ENCODE peak calls at places on chromosomes 13 and 19, in five cellular contexts. Y is fibroblast of pulmonary artery, J is HL-60, Z is cardiac fibroblast, I is foreskin keratinocyte. P is an unnamed sample.

GRCh38 chr19:13152356-13152853 is 2.2 kb downstream of the IER2 start:
- DNase-seq in Y (no peak), Z (no peak), I (no peak), J (no peak), P (no peak)

GRCh38 chr19:30743702-30744101 is 371.5 kb downstream of the ZNF536 start:
- DNase-seq in J (no peak), Y (no peak), I (no peak), Z (no peak), P (no peak)

GRCh38 chr13:45255253-45255987 is 54.6 kb upstream of the KCTD4 start:
- DNase-seq in Z (no peak), J (no peak), I (no peak), Y (no peak), P (no peak)

GRCh38 chr19:7444042-7444441 is 44.8 kb downstream of the PEX11G start:
- DNase-seq in Y (no peak), J (no peak), I (no peak), Z (no peak), P (no peak)

GRCh38 chr13:48400820-48401219 is 12.1 kb downstream of the LPAR6 start:
- DNase-seq in I (peak; percentile 95), Y (peak; percentile 74), Z (peak; percentile 81), J (no peak), P (peak; percentile 36)

GRCh38 chr19:12792048-12792852 is 964 bp downstream of the JUNB start:
- DNase-seq in I (peak; percentile 39), Y (peak; percentile 60), Z (peak; percentile 66), J (no peak), P (peak; percentile 88)

GRCh38 chr19:13692096-13692495 is 72.2 kb upstream of the MRI1 start:
- DNase-seq in Z (peak; percentile 21), I (peak; percentile 77), Y (peak; percentile 16), J (no peak), P (no peak)

GRCh38 chr19:41694831-41695635 is 7.0 kb upstream of the CEACAM7 start:
- DNase-seq in J (no peak), I (no peak), Z (no peak), Y (no peak), P (no peak)

GRCh38 chr19:45630463-45630862 is 8.7 kb downstream of the EML2 start:
- DNase-seq in Z (peak; percentile 86), Y (peak; percentile 93), I (peak; percentile 99), J (no peak), P (peak; percentile 72)

GRCh38 chr13:24495151-24495729 is 17.3 kb downstream of the PARP4 start:
- DNase-seq in Y (no peak), Z (no peak), I (peak; percentile 25), J (no peak), P (no peak)

GRCh38 chr13:112943309-112944125 is 25.5 kb upstream of the MCF2L start:
- DNase-seq in J (peak; percentile 6), Y (peak; percentile 10), Z (peak; percentile 20), I (peak; percentile 2), P (peak; percentile 56)

GRCh38 chr13:72864142-72865035 is 82.5 kb downstream of the PIBF1 start:
- DNase-seq in Z (peak; percentile 5), Y (no peak), J (no peak), I (no peak), P (no peak)

GRCh38 chr13:76361868-76362267 is 524.3 kb downstream of the KCTD12 start:
- DNase-seq in J (no peak), I (no peak), Y (no peak), Z (no peak), P (no peak)

GRCh38 chr19:45676851-45677263 is 8.8 kb downstream of the GIPR start:
- DNase-seq in Y (no peak), Z (no peak), J (no peak), I (no peak), P (no peak)

GRCh38 chr19:40279761-40280607 is 5.2 kb downstream of the AKT2 start:
- DNase-seq in Z (no peak), Y (no peak), I (no peak), J (no peak), P (peak; percentile 23)

GRCh38 chr19:4709440-4710280 is 14.0 kb downstream of the DPP9 start:
- DNase-seq in Y (no peak), J (no peak), Z (no peak), I (no peak), P (no peak)

GRCh38 chr13:76296751-76297150 is 589.5 kb downstream of the KCTD12 start:
- DNase-seq in I (no peak), Y (no peak), J (no peak), Z (no peak), P (no peak)

GRCh38 chr13:59479629-59480028 is 684.1 kb downstream of the DIAPH3 start:
- DNase-seq in Y (no peak), J (no peak), Z (no peak), I (no peak), P (no peak)

GRCh38 chr13:44236370-44236769 is 137.3 kb upstream of the SERP2 start:
- DNase-seq in J (no peak), I (no peak), Z (peak; percentile 46), Y (peak; percentile 69), P (no peak)

GRCh38 chr13:29429496-29429895 is 166.0 kb downstream of the SLC7A1 start:
- DNase-seq in I (no peak), Y (no peak), J (no peak), Z (peak; percentile 7), P (no peak)

GRCh38 chr19:3302755-3303154 is 63.6 kb upstream of the NFIC start:
- DNase-seq in I (no peak), Z (no peak), J (no peak), Y (no peak), P (peak; percentile 30)

GRCh38 chr19:45526143-45526542 is 18.9 kb downstream of the VASP start:
- DNase-seq in Y (peak; percentile 68), J (no peak), Z (peak; percentile 72), I (no peak), P (peak; percentile 21)

GRCh38 chr19:7083076-7083956 is 13.8 kb downstream of the ZNF557 start:
- DNase-seq in I (peak; percentile 55), J (no peak), Z (peak; percentile 44), Y (peak; percentile 53), P (peak; percentile 37)

GRCh38 chr19:4013886-4014540 is 6.5 kb downstream of the PIAS4 start:
- DNase-seq in J (no peak), I (no peak), Y (no peak), Z (no peak), P (no peak)

GRCh38 chr13:113726961-113727411 is 32.0 kb upstream of the TMEM255B start:
- DNase-seq in Z (peak; percentile 10), Y (no peak), I (no peak), J (no peak), P (no peak)

GRCh38 chr13:77274126-77274525 is 52.8 kb downstream of the MYCBP2 start:
- DNase-seq in Y (no peak), J (no peak), I (no peak), Z (peak; percentile 2), P (no peak)

GRCh38 chr13:20002766-20003165 is 44.2 kb downstream of the ZMYM2 start:
- DNase-seq in Y (no peak), Z (no peak), J (no peak), I (no peak), P (no peak)

GRCh38 chr13:49444517-49445395 is 682 bp downstream of the SETDB2 start:
- DNase-seq in Z (peak; percentile 63), J (peak; percentile 91), Y (peak; percentile 33), I (peak; percentile 61), P (peak; percentile 92)

GRCh38 chr13:71621152-71622124 is 245.6 kb downstream of the DACH1 start:
- DNase-seq in J (no peak), I (no peak), Z (no peak), Y (no peak), P (no peak)

GRCh38 chr19:10501971-10502523 is 1.1 kb downstream of the KEAP1 start:
- DNase-seq in J (peak; percentile 64), Y (peak; percentile 45), Z (peak; percentile 59), I (no peak), P (peak; percentile 86)

GRCh38 chr19:20247016-20247683 is 80.1 kb downstream of the ZNF486 start:
- DNase-seq in I (peak; percentile 20), J (no peak), Y (peak; percentile 18), Z (peak; percentile 3), P (peak; percentile 48)
- TF ChIP-seq CTCF in I (peak; percentile 52), J (no peak), Y (peak; percentile 29), Z (peak; percentile 47), P (peak; percentile 20)

GRCh38 chr19:49448432-49448786 is 3.2 kb downstream of the PIH1D1 start:
- DNase-seq in I (no peak), Z (no peak), J (no peak), Y (no peak), P (no peak)

GRCh38 chr19:49451430-49452181 is at the start of gene PIH1D1:
- DNase-seq in I (peak; percentile 98), Y (peak; percentile 100), Z (peak; percentile 99), J (peak; percentile 100), P (peak; percentile 99)

GRCh38 chr19:49450405-49450804 is 1.2 kb downstream of the PIH1D1 start:
- DNase-seq in J (no peak), Z (no peak), I (no peak), Y (no peak), P (no peak)

GRCh38 chr19:49445997-49446396 is 4.7 kb upstream of the SLC17A7 start:
- DNase-seq in J (no peak), Y (no peak), I (no peak), Z (no peak), P (no peak)

DNA sequence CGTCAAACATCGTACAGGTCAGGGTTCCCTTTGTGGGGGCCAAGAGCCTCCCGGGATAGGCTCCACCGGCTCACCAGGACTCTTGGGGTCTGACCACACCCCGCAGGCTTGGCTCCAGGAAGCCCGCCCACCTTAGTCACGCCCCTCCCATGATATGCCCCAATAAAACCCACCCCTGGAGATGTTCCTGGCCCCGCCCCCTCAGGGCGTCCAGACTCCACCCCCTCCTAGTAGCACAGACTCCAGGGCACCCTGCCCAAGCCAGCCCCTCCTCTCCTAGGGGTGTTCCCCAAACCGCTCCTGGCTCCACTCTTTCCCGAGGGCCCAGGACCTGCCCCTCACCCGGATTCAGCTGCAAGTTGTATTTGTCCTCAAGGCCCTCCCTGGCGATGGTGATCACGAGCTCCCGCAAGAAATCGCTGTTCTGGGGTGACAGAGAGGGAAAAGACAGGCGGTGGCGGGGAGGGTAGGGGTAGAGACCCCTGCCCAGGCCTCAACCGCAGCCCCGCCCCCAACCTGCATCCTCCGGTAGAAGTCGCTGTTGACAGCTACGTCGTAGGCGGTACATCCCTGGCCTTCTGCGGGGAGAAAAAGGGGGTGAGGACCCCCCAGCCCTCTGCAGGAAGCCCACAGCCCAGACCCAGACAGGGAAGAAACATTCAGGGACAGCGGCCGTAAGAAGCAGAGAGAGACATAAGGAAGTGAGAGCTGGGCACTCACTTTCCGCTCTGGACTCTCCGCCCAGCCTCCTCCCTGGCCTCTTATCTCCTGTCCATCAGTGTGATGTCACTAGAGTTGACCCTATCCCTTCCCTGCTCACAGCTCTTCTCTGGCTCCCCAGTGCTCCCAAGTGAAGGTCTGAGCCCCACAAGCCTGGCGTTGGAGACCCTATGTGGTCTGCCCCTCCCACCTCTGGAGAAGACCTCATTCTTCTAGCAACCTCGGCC is 3.9 kb downstream of the PIH1D1 start:
- DNase-seq in I (no peak), Y (peak; percentile 21), Z (peak; percentile 41), J (no peak), P (peak; percentile 48)
- TF ChIP-seq CTCF in I (no peak), Y (no peak), Z (no peak), J (no peak), P (no peak)

DNA sequence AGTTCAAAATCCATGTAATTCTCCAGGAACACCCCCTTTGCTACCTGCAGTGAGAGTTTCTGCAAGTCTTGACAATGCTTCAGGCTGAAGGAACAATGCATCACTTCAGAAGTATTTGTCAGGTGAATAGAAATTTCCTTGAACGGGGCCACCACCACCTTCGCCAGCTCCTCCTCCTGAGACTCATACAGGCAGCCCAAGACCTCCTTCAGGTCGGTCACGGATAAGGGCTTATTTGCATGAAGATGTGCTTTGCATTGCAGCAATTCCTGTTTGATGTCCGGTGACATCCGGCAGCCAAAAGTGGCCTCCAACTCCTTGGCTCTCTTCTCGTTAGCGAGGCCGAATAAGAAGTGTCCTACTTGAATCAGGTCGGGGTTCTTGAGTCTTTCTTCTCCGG is 8.4 kb downstream of the NLRP7 start:
- DNase-seq in Y (no peak), Z (no peak), I (peak; percentile 8), J (no peak), P (no peak)
- TF ChIP-seq CTCF in Y (no peak), Z (no peak), I (no peak), J (no peak), P (no peak)

GRCh38 chr13:37059136-37059847 is at the start of gene SUPT20H:
- DNase-seq in J (peak; percentile 54), Y (peak; percentile 93), I (peak; percentile 78), Z (peak; percentile 95), P (peak; percentile 95)
- TF ChIP-seq CTCF in J (no peak), Y (no peak), I (no peak), Z (no peak), P (no peak)

P was measured in NB4.